ENCODE peak calls at places on chromosome 18, in ten cellular contexts. Z is H9; S is uterus; U is AG09319; N is GM20000; C is heart right ventricle; M is neural crest cell; H is cardiac muscle cell; L is foreskin fibroblast; T is activated CD8-positive, alpha-beta T cell treated with anti-CD3 and anti-CD28 coated beads for 36 hours. Q is an unnamed sample.

GRCh38 chr18:21183670-21184069 is 58.4 kb upstream of the GREB1L start:
- DNase-seq in Z (no peak), S (no peak), U (no peak), N (no peak), C (no peak), M (no peak), H (no peak), L (no peak), T (no peak), Q (no peak)

GRCh38 chr18:30160124-30160523 is 882.4 kb downstream of the DSC3 start:
- DNase-seq in Z (no peak), S (no peak), U (no peak), N (no peak), C (no peak), M (no peak), H (no peak), L (no peak), T (no peak), Q (no peak)

GRCh38 chr18:12092398-12093229 is 1.0 kb upstream of the ANKRD62 start:
- DNase-seq in Z (peak; percentile 72), S (no peak), U (no peak), N (peak; percentile 69), C (no peak), M (no peak), H (no peak), L (no peak), T (no peak), Q (peak; percentile 63)

GRCh38 chr18:22163432-22163831 is 6.0 kb upstream of the GATA6 start:
- DNase-seq in Z (no peak), S (no peak), U (no peak), N (no peak), C (no peak), M (no peak), H (no peak), L (no peak), T (no peak), Q (no peak)

GRCh38 chr18:59067873-59068272 is 71.8 kb upstream of the SEC11C start:
- DNase-seq in Z (no peak), S (no peak), U (no peak), N (no peak), C (no peak), M (no peak), H (peak; percentile 54), L (peak; percentile 30), T (peak; percentile 37), Q (peak; percentile 51)

GRCh38 chr18:44680271-44681038 is at the start of gene SETBP1:
- DNase-seq in Z (peak; percentile 61), S (peak; percentile 87), U (peak; percentile 42), N (peak; percentile 78), C (peak; percentile 70), M (peak; percentile 57), H (peak; percentile 58), L (peak; percentile 76), T (peak; percentile 75), Q (peak; percentile 74)

GRCh38 chr18:58668897-58669296 is 2.4 kb upstream of the MALT1 start:
- DNase-seq in Z (no peak), S (no peak), U (no peak), N (no peak), C (no peak), M (no peak), H (no peak), L (peak; percentile 59), T (no peak), Q (no peak)

GRCh38 chr18:53745228-53745967 is 479.1 kb downstream of the MBD2 start:
- DNase-seq in Z (no peak), S (no peak), U (no peak), N (no peak), C (no peak), M (no peak), H (peak; percentile 8), L (peak; percentile 29), T (no peak), Q (no peak)

GRCh38 chr18:58024139-58024538 is 19.9 kb upstream of the NEDD4L start:
- DNase-seq in Z (no peak), S (no peak), U (no peak), N (no peak), C (no peak), M (no peak), H (no peak), L (no peak), T (no peak), Q (no peak)

GRCh38 chr18:9025104-9025838 is 77.2 kb upstream of the NDUFV2 start:
- DNase-seq in Z (no peak), S (no peak), U (no peak), N (no peak), C (no peak), M (no peak), H (no peak), L (peak; percentile 91), T (no peak), Q (no peak)

GRCh38 chr18:76519156-76519549 is 24.1 kb upstream of the ZNF516 start:
- DNase-seq in Z (no peak), S (peak; percentile 57), U (no peak), N (no peak), C (no peak), M (no peak), H (peak; percentile 61), L (peak; percentile 36), T (no peak), Q (peak; percentile 35)

GRCh38 chr18:79870369-79871025 is 72.8 kb downstream of the KCNG2 start:
- DNase-seq in Z (no peak), S (no peak), U (no peak), N (no peak), C (no peak), M (no peak), H (no peak), L (no peak), T (no peak), Q (no peak)

GRCh38 chr18:78732273-78733210 is 247.1 kb upstream of the SALL3 start:
- DNase-seq in Z (no peak), S (no peak), U (no peak), N (no peak), C (no peak), M (no peak), H (peak; percentile 6), L (no peak), T (no peak), Q (no peak)

GRCh38 chr18:3380384-3380961 is 69.5 kb upstream of the TGIF1 start:
- DNase-seq in Z (no peak), S (no peak), U (no peak), N (no peak), C (no peak), M (no peak), H (peak; percentile 62), L (peak; percentile 2), T (peak; percentile 7), Q (no peak)
- TF ChIP-seq CTCF in Z (peak; percentile 36), S (no peak), U (peak; percentile 27), N (no peak), C (no peak), M (no peak), H (peak; percentile 16), L (no peak), T (no peak), Q (no peak)

DNA sequence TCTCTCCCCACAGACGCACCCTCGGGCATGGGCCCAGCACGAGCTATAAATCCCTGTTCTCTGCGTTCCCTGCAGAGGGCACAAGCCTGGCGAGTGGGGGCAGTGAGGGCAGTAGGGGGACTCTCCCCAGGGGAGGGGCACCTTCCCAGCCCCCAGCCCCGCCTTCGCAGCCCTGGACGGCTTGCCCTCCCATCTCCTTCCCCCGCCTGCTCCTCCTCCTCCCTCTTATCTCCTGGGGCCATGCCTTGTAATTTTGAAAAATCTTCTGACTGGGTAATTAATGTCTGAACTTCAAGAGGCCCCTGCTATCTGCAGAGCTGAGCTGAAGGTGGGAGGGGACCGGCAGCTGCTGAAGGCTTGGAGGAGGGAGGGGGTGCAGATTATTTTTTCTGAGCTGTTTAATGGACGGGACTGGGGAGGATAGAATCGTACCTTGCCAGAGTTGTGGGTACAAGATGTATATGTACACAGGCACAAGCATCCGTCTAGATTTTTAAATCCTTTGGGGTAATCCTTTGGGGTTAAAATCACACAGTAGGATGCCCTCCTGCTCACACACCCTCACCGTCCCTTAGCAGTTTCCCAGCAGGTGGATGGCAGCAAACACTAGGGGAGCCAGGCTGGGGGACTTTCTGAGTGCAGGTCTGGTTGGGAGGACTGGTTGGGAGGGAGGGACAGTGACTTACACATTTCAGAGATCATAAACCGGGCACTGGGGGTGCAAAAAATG is 121.9 kb downstream of the SMAD7 start:
- DNase-seq in Z (peak; percentile 34), S (peak; percentile 22), U (no peak), N (no peak), C (peak; percentile 7), M (no peak), H (no peak), L (no peak), T (no peak), Q (no peak)
- TF ChIP-seq CTCF in Z (no peak), S (no peak), U (no peak), N (no peak), C (no peak), M (no peak), H (no peak), L (no peak), T (no peak), Q (no peak)

GRCh38 chr18:52667388-52667787 is 327.4 kb downstream of the DCC start:
- DNase-seq in Z (no peak), S (no peak), U (no peak), N (no peak), C (no peak), M (no peak), H (no peak), L (no peak), T (no peak), Q (no peak)

DNA sequence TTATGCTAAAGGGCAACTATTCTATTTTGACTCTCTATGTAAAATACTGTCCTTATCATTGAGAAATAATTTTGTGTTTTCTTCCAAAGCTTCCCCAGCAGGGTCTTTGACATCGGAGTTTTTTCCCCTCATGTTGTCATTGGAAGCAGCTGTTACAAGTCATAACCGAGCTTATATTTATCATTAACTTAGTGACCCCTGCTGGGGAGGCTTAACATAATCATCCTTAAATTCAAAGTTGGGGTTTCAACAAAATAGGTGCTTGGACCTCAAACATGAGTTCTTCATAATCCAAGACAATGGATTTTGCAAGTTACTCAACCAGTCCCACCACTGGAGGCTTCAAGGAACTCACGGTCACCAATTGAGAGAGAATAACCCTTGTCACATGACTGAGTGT is 330.9 kb downstream of the DCC start:
- DNase-seq in Z (no peak), S (no peak), U (no peak), N (peak; percentile 6), C (no peak), M (no peak), H (peak; percentile 2), L (peak; percentile 11), T (no peak), Q (no peak)
- TF ChIP-seq CTCF in Z (peak; percentile 22), S (no peak), U (no peak), N (no peak), C (peak; percentile 33), M (peak; percentile 56), H (no peak), L (no peak), T (no peak), Q (no peak)

DNA sequence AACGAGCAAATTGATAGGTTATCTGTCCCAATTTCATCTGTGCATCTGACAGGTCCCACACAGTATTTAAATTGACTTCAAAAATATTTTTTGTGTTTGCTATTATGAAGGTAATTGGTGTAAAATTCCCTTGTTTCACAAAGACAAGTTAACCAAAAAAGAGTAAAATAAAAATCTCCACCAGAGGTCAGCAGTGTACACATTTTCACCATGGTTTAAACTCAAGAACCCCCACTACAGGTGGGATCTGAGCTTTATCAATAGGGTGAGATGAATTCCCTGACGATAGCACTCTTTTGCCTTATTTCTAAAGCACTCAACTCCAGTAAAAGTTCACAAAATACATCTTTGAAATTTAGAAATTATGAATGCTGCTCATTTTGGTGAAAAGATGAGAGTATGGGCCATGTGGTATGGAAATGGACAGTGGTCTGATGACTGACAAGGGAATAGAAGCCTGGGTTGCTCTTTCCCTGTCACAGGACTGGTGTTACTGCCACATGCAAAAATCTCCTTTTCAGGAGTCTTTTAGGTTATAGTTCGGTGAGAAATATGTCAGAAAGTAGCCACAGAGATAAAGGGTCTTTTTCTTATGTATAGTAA is 68.0 kb downstream of the SERPINB8 start:
- DNase-seq in Z (no peak), S (no peak), U (no peak), N (peak; percentile 70), C (no peak), M (no peak), H (peak; percentile 30), L (peak; percentile 36), T (no peak), Q (no peak)
- TF ChIP-seq CTCF in Z (peak; percentile 84), S (peak; percentile 10), U (peak; percentile 36), N (peak; percentile 22), C (peak; percentile 61), M (peak; percentile 81), H (peak; percentile 44), L (peak; percentile 49), T (peak; percentile 78), Q (peak; percentile 89)

Q was measured in endothelial cell.